ENCODE peak calls at places on chromosomes 2 and 18, in four cellular contexts. C is cardiac muscle cell, J is colonic mucosa, I is uterus. Z is an unnamed sample.

GRCh38 chr2:196336206-196336605 is 164.8 kb upstream of the STK17B start:
- DNase-seq in C (no peak), I (no peak), J (no peak), Z (peak)

GRCh38 chr2:6722574-6722973 is 143.1 kb downstream of the CMPK2 start:
- DNase-seq in J (no peak), I (no peak), C (no peak), Z (no peak)

GRCh38 chr18:14174706-14175085 is 42.5 kb upstream of the ZNF519 start:
- DNase-seq in C (no peak), I (no peak), J (no peak), Z (no peak)

GRCh38 chr2:58865436-58865835 is 624.3 kb upstream of the FANCL start:
- DNase-seq in J (no peak), C (no peak), I (no peak), Z (no peak)

GRCh38 chr2:43759195-43759594 is 14.6 kb upstream of the DYNC2LI1 start:
- DNase-seq in I (no peak), C (no peak), J (no peak), Z (peak)

GRCh38 chr2:68043719-68044498 is 18.9 kb downstream of the C1D start:
- DNase-seq in I (no peak), J (no peak), C (no peak), Z (peak)

GRCh38 chr2:237604960-237605359 is 14.4 kb upstream of the RAB17 start:
- DNase-seq in J (no peak), I (no peak), C (no peak), Z (no peak)

GRCh38 chr2:145412155-145412554 is 892.2 kb upstream of the ZEB2 start:
- DNase-seq in J (no peak), I (no peak), C (no peak), Z (no peak)

GRCh38 chr18:22391571-22392359 is 25.9 kb downstream of the CTAGE1 start:
- DNase-seq in J (peak), C (no peak), I (peak), Z (peak)

GRCh38 chr18:7177131-7177744 is 53.7 kb upstream of the LRRC30 start:
- DNase-seq in C (peak), I (peak), J (no peak), Z (peak)

GRCh38 chr2:176931588-176932563 is 280.7 kb upstream of the HNRNPA3 start:
- DNase-seq in C (no peak), J (no peak), I (no peak), Z (no peak)

GRCh38 chr18:23036611-23037259 is 98.5 kb upstream of the CABLES1 start:
- DNase-seq in C (no peak), J (no peak), I (no peak), Z (no peak)

GRCh38 chr2:78817430-78817829 is 208.1 kb upstream of the REG3G start:
- DNase-seq in J (no peak), C (no peak), I (no peak), Z (no peak)

GRCh38 chr2:191571163-191571769 is 106.7 kb upstream of the NABP1 start:
- DNase-seq in J (no peak), C (no peak), I (no peak), Z (peak)

GRCh38 chr2:74051504-74051903 is 66.8 kb downstream of the TET3 start:
- DNase-seq in J (no peak), I (no peak), C (no peak), Z (no peak)

GRCh38 chr2:149561309-149561926 is 26.2 kb downstream of the MMADHC start:
- DNase-seq in J (peak), I (no peak), C (peak), Z (peak)

GRCh38 chr18:23227729-23228075 is 92.4 kb downstream of the CABLES1 start:
- DNase-seq in J (no peak), C (no peak), I (no peak), Z (no peak)

GRCh38 chr2:221999702-222000101 is 299.1 kb downstream of the PAX3 start:
- DNase-seq in C (no peak), J (no peak), I (no peak), Z (peak)

GRCh38 chr18:69495841-69496533 is 95.3 kb downstream of the DOK6 start:
- DNase-seq in I (no peak), J (no peak), C (no peak), Z (no peak)

GRCh38 chr2:107591541-107591940 is 235.2 kb upstream of the RGPD4 start:
- DNase-seq in J (no peak), I (no peak), C (peak), Z (no peak)

GRCh38 chr2:143473206-143473605 is 344.0 kb downstream of the ARHGAP15 start:
- DNase-seq in J (no peak), C (no peak), I (no peak), Z (peak)

GRCh38 chr18:23067236-23067635 is 68.0 kb upstream of the CABLES1 start:
- DNase-seq in J (no peak), I (no peak), C (no peak), Z (no peak)

GRCh38 chr2:43228782-43229659 is 2.6 kb upstream of the ZFP36L2 start:
- DNase-seq in J (no peak), I (no peak), C (no peak), Z (no peak)

DNA sequence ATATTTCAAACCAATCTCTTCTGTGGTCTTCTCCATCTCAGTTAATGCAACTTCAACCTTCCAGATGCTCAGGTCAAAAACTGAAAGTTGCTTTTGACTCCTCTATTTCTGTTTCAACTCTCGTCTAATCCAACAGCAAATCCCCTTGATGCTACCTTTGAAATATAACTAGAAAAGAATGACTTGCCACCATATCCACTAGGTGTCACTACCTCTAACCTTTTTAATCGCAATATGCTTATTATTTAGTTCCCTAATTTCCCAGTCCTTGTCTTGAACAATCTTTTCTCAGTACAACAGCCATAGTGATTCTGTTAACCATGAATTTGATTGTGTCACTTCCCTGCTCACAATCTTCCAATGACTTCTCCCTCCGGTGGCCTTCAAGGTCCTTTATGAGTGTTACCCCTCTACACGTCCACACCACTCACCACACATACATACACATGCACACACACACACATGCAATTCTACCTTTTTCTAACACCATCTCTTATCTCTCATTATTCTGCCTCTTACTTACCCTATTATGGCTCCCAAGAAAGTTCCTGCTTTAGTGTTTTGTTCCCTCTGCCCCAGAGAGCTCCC is 245.5 kb upstream of the KCNJ3 start:
- DNase-seq in I (no peak), C (no peak), J (no peak), Z (no peak)
- TF ChIP-seq CTCF in I (no peak), C (peak), J (no peak), Z (peak)

DNA sequence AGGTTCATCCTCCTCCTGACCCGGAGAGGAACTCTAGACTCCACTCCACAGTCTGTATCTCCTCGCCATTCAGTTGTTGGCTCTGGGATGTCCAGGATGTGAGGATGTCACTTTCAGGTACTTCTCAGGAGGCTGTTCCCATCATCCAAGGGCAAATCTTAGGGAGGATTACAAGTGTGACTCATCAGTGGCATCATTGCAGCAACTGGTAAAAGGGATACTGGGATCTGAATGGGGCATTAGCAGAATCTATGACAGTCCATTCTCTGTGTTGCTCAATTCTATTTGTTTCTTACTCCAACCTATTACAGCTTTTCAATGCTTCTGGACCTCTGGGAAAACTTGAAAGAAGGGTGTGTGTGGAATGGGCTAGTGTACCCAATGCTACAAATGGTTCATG is 81.5 kb upstream of the FN1 start:
- DNase-seq in I (no peak), C (no peak), J (no peak), Z (no peak)
- H3K4me3 ChIP-seq in I (no peak), C (no peak), J (no peak), Z (no peak)

DNA sequence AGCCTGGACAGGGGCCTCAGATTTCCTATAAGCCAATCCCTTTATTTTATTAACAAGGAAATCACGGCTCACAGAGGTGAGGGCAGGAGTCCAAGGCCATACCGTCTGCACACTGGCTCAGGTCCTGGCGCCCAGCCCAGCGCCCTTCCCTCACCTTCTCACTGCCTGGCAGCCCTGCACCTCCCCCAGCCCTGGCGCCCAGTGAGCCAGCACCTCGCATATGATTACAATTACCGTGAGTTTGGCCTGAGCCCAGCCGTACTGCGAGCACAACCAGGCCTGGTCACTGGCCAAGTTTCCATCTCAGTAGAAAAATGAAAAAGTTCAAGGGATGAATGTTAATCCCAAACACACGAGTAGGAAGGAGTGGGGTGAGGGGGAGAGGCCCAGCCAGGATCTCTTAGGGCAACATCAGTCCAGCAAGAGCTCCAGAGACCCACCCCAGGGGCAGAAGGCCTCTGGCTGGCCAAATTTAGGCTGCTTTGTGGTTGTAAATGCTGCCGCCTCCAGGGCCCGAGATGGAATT is 68.4 kb downstream of the MCFD2 start:
- DNase-seq in J (peak), I (peak), C (no peak), Z (peak)
- TF ChIP-seq CTCF in J (no peak), I (no peak), C (peak), Z (no peak)

DNA sequence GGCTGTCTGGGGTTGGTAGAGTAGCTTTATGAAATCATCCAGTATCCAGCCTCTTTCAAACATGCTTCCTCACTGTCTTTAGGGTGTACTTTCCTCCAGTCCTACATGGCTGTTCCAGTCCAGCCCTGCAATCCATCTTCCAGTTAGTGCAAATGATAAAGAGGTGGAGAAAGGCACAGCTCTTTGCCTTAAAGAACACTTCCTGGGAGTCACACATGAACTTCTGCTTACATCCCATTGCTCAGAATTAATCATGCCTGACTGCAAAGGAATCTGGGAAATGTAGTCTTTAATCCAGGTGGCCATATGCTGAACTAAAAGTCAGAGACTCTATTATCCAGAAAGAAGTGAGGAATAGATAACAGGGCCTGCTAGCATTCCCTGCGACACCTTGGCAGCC is 220.4 kb downstream of the HAUS1 start:
- DNase-seq in J (no peak), C (peak), I (no peak), Z (peak)
- H3K4me3 ChIP-seq in J (no peak), C (no peak), I (no peak), Z (no peak)

GRCh38 chr2:164993287-164994016 is 38.1 kb upstream of the SLC38A11 start:
- DNase-seq in C (no peak), I (no peak), J (no peak), Z (no peak)
- TF ChIP-seq CTCF in C (no peak), I (no peak), J (no peak), Z (no peak)

DNA sequence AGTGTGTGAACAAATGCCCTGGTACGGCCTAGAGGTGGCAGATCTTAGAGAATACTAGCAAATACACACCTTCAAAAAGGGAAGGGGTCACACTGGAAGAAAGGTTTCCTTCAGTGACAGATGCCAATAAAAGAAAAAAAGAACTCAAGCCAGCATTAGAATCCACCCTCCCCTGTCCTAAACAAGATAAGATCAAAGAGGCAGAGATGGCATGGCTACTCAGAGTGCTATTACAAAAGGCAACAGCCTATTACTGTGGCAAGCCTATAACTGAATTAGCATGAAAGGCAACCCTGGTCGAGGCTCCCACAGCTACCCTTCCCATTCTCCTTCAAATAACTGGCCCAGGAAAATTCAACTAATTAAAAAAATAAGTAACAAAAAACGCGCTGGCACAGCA is 69.6 kb downstream of the SMC6 start:
- DNase-seq in J (no peak), I (no peak), C (no peak), Z (no peak)
- H3K4me3 ChIP-seq in J (no peak), I (no peak), C (no peak), Z (no peak)

Z was measured in brain microvascular endothelial cell.